ENCODE peak calls at places on chromosomes 7 and 10, in nine cellular contexts. One of them, this sample, is unnamed. For H3K4me1, the result is how much of the 10 kb centered on the place peaks cover.

GRCh38 chr7:151375530-151376217 is 34.1 kb downstream of the NUB1 start:
- DNase-seq in PC-9: no peak
- DNase-seq in ascending aorta: no peak
- DNase-seq in CD4-positive, alpha-beta memory T cell: no peak
- DNase-seq in A549: no peak
- DNase-seq in fibroblast of lung: no peak
- DNase-seq in mesenchymal stem cell: no peak
- DNase-seq in CD8-positive, alpha-beta T cell: no peak
- DNase-seq in cardiac muscle cell: no peak
- DNase-seq in this sample: no peak

GRCh38 chr7:118372530-118372929 is 148.0 kb downstream of the ANKRD7 start:
- DNase-seq in mesenchymal stem cell: peak
- DNase-seq in cardiac muscle cell: no peak
- DNase-seq in A549: no peak
- DNase-seq in CD8-positive, alpha-beta T cell: no peak
- DNase-seq in fibroblast of lung: peak
- DNase-seq in CD4-positive, alpha-beta memory T cell: no peak
- DNase-seq in PC-9: no peak
- DNase-seq in ascending aorta: no peak
- DNase-seq in this sample: no peak

GRCh38 chr10:101014966-101015581 is 15.5 kb downstream of the LZTS2 start:
- DNase-seq in CD4-positive, alpha-beta memory T cell: no peak
- DNase-seq in ascending aorta: no peak
- DNase-seq in mesenchymal stem cell: peak
- DNase-seq in PC-9: no peak
- DNase-seq in fibroblast of lung: peak
- DNase-seq in cardiac muscle cell: no peak
- DNase-seq in A549: no peak
- DNase-seq in CD8-positive, alpha-beta T cell: no peak
- DNase-seq in this sample: no peak

GRCh38 chr10:97566338-97566986 is 6.1 kb upstream of the ANKRD2 start:
- DNase-seq in ascending aorta: no peak
- DNase-seq in CD4-positive, alpha-beta memory T cell: no peak
- DNase-seq in mesenchymal stem cell: no peak
- DNase-seq in fibroblast of lung: no peak
- DNase-seq in CD8-positive, alpha-beta T cell: no peak
- DNase-seq in PC-9: no peak
- DNase-seq in A549: no peak
- DNase-seq in cardiac muscle cell: no peak
- DNase-seq in this sample: no peak

GRCh38 chr10:96420610-96421009 is 61.8 kb upstream of the OPALIN start:
- DNase-seq in A549: no peak
- DNase-seq in mesenchymal stem cell: no peak
- DNase-seq in fibroblast of lung: no peak
- DNase-seq in ascending aorta: no peak
- DNase-seq in CD8-positive, alpha-beta T cell: no peak
- DNase-seq in cardiac muscle cell: no peak
- DNase-seq in PC-9: no peak
- DNase-seq in CD4-positive, alpha-beta memory T cell: no peak
- DNase-seq in this sample: no peak

GRCh38 chr7:47596502-47597202 is 14.7 kb upstream of the TNS3 start:
- DNase-seq in cardiac muscle cell: peak
- DNase-seq in ascending aorta: peak
- DNase-seq in mesenchymal stem cell: peak
- DNase-seq in A549: no peak
- DNase-seq in CD8-positive, alpha-beta T cell: no peak
- DNase-seq in PC-9: no peak
- DNase-seq in fibroblast of lung: no peak
- DNase-seq in CD4-positive, alpha-beta memory T cell: no peak
- DNase-seq in this sample: no peak

GRCh38 chr10:116125180-116125579 is 147.8 kb downstream of the GFRA1 start:
- DNase-seq in fibroblast of lung: no peak
- DNase-seq in cardiac muscle cell: peak
- DNase-seq in ascending aorta: no peak
- DNase-seq in CD8-positive, alpha-beta T cell: no peak
- DNase-seq in A549: no peak
- DNase-seq in PC-9: no peak
- DNase-seq in mesenchymal stem cell: no peak
- DNase-seq in CD4-positive, alpha-beta memory T cell: no peak
- DNase-seq in this sample: no peak

GRCh38 chr10:79239930-79240713 is 107.1 kb upstream of the PPIF start:
- DNase-seq in CD4-positive, alpha-beta memory T cell: no peak
- DNase-seq in ascending aorta: no peak
- DNase-seq in CD8-positive, alpha-beta T cell: no peak
- DNase-seq in cardiac muscle cell: peak
- DNase-seq in PC-9: peak
- DNase-seq in fibroblast of lung: peak
- DNase-seq in A549: no peak
- DNase-seq in mesenchymal stem cell: peak
- DNase-seq in this sample: no peak

GRCh38 chr7:45100761-45101480 is 10.6 kb downstream of the TBRG4 start:
- DNase-seq in PC-9: no peak
- DNase-seq in CD8-positive, alpha-beta T cell: no peak
- DNase-seq in CD4-positive, alpha-beta memory T cell: no peak
- DNase-seq in A549: no peak
- DNase-seq in mesenchymal stem cell: no peak
- DNase-seq in ascending aorta: no peak
- DNase-seq in fibroblast of lung: no peak
- DNase-seq in cardiac muscle cell: no peak
- DNase-seq in this sample: no peak

GRCh38 chr7:25894002-25894901 is 257.7 kb upstream of the NFE2L3 start:
- DNase-seq in mesenchymal stem cell: no peak
- DNase-seq in fibroblast of lung: no peak
- DNase-seq in CD4-positive, alpha-beta memory T cell: peak
- DNase-seq in A549: no peak
- DNase-seq in cardiac muscle cell: peak
- DNase-seq in CD8-positive, alpha-beta T cell: peak
- DNase-seq in ascending aorta: no peak
- DNase-seq in PC-9: no peak
- DNase-seq in this sample: peak

GRCh38 chr7:157907998-157908782 is 571.4 kb downstream of the DNAJB6 start:
- DNase-seq in PC-9: no peak
- DNase-seq in cardiac muscle cell: no peak
- DNase-seq in A549: no peak
- DNase-seq in fibroblast of lung: peak
- DNase-seq in CD8-positive, alpha-beta T cell: no peak
- DNase-seq in mesenchymal stem cell: no peak
- DNase-seq in ascending aorta: peak
- DNase-seq in CD4-positive, alpha-beta memory T cell: no peak
- DNase-seq in this sample: no peak

DNA sequence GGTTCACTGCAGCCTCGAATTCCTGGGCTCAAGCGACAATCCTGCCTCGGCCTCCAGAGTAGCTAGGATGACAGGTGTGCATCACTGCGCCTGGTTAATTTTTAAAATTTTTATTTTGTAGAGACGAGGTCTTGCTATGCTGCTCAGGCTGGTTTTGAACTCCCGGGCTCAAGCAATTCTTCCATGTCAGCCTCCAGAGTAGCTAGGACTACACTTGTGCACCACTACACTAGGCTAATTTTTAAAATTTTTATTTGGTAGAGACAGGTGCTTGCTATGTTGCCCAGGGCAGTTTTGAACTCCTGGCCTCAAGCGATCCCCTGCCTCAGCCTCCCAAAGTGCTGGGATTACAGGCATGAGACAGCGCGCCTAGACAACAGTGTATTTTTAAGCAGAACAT is 120.5 kb downstream of the SVIL start:
- DNase-seq in cardiac muscle cell: no peak
- DNase-seq in ascending aorta: no peak
- DNase-seq in mesenchymal stem cell: no peak
- DNase-seq in CD4-positive, alpha-beta memory T cell: no peak
- DNase-seq in A549: no peak
- DNase-seq in PC-9: no peak
- DNase-seq in fibroblast of lung: no peak
- DNase-seq in CD8-positive, alpha-beta T cell: no peak
- DNase-seq in this sample: no peak
- H3K4me1 ChIP-seq in cardiac muscle cell: under half
- H3K4me1 ChIP-seq in ascending aorta: under half
- H3K4me1 ChIP-seq in mesenchymal stem cell: under half
- H3K4me1 ChIP-seq in CD4-positive, alpha-beta memory T cell: under half
- H3K4me1 ChIP-seq in A549: under half
- H3K4me1 ChIP-seq in PC-9: under half
- H3K4me1 ChIP-seq in fibroblast of lung: under half
- H3K4me1 ChIP-seq in CD8-positive, alpha-beta T cell: under half
- H3K4me1 ChIP-seq in this sample: under half

GRCh38 chr7:95433952-95434351 is 876 bp downstream of the PON2 start:
- DNase-seq in mesenchymal stem cell: no peak
- DNase-seq in A549: no peak
- DNase-seq in ascending aorta: no peak
- DNase-seq in CD8-positive, alpha-beta T cell: no peak
- DNase-seq in PC-9: no peak
- DNase-seq in cardiac muscle cell: no peak
- DNase-seq in fibroblast of lung: no peak
- DNase-seq in CD4-positive, alpha-beta memory T cell: no peak
- DNase-seq in this sample: no peak

GRCh38 chr7:95434501-95435421 is at the start of gene PON2:
- DNase-seq in CD8-positive, alpha-beta T cell: peak
- DNase-seq in ascending aorta: peak
- DNase-seq in cardiac muscle cell: peak
- DNase-seq in CD4-positive, alpha-beta memory T cell: peak
- DNase-seq in PC-9: peak
- DNase-seq in A549: peak
- DNase-seq in mesenchymal stem cell: peak
- DNase-seq in fibroblast of lung: peak
- DNase-seq in this sample: peak

GRCh38 chr7:95436407-95436806 is 1.6 kb upstream of the PON2 start:
- DNase-seq in PC-9: no peak
- DNase-seq in ascending aorta: no peak
- DNase-seq in fibroblast of lung: no peak
- DNase-seq in mesenchymal stem cell: no peak
- DNase-seq in A549: no peak
- DNase-seq in cardiac muscle cell: no peak
- DNase-seq in CD4-positive, alpha-beta memory T cell: no peak
- DNase-seq in CD8-positive, alpha-beta T cell: no peak
- DNase-seq in this sample: no peak

GRCh38 chr7:95433129-95433528 is 1.7 kb downstream of the PON2 start:
- DNase-seq in CD8-positive, alpha-beta T cell: no peak
- DNase-seq in ascending aorta: no peak
- DNase-seq in cardiac muscle cell: no peak
- DNase-seq in A549: no peak
- DNase-seq in mesenchymal stem cell: no peak
- DNase-seq in fibroblast of lung: no peak
- DNase-seq in PC-9: no peak
- DNase-seq in CD4-positive, alpha-beta memory T cell: no peak
- DNase-seq in this sample: no peak

DNA sequence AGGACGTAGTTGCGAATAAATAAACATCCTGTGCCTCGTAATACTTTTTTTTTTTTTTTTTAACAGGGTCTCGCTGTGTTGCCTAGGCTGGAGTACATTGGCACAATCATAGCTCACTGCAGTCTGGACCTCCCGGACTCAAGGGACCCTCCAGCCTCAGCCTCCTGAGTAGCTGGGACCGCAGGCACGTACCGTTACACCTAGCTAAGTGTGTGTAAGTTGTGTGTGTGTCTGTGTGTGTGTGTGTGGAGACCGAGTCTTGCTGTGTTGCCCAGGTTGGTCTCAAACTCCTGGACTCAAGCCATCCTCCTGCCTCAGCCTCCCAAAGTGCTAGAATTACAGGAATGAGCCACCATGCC is 573 bp upstream of the PON2 start:
- DNase-seq in A549: no peak
- DNase-seq in mesenchymal stem cell: no peak
- DNase-seq in ascending aorta: no peak
- DNase-seq in CD4-positive, alpha-beta memory T cell: no peak
- DNase-seq in cardiac muscle cell: no peak
- DNase-seq in PC-9: no peak
- DNase-seq in fibroblast of lung: no peak
- DNase-seq in CD8-positive, alpha-beta T cell: no peak
- DNase-seq in this sample: no peak
- H3K4me1 ChIP-seq in A549: half or more
- H3K4me1 ChIP-seq in mesenchymal stem cell: under half
- H3K4me1 ChIP-seq in ascending aorta: under half
- H3K4me1 ChIP-seq in CD4-positive, alpha-beta memory T cell: under half
- H3K4me1 ChIP-seq in cardiac muscle cell: under half
- H3K4me1 ChIP-seq in PC-9: under half
- H3K4me1 ChIP-seq in fibroblast of lung: under half
- H3K4me1 ChIP-seq in CD8-positive, alpha-beta T cell: under half
- H3K4me1 ChIP-seq in this sample: under half

DNA sequence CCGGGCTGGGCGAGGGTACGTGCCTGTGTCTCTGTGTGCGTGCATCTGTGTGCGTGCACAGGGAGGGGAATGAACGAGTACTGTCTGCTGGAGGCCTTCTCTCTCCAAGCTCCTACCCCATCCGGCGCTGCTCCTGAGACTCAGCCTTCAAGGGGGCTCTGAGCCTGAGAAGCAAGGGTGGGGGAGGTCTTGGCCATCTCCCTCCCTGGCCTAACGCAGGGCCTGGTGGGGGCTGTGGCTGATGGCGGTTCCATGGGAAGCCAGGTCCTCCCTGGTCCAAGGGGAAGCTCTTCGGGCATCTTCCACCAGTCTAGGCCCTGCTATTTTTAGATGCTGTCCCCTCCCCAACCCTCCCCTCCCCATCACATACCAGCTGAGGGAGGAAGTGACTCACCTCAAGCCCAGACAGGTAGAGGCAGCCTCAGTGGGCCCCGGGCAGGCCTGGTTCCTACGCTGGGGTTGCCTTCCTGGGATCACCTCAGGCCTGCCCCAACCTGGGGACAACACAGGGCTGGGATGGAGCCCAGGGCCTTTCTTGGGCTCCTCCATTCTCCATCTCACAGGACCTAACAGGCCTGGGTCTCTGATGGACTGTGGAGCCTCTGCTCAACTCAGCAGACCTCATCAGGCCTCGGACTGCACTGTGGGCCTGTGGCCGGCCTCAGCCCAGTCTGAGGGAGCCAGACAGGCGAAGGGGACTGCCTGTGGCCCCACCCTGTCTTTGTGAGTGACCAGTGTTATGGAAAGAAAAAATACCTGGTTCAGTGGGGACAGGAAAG is 32.2 kb downstream of the DNAJB12 start:
- DNase-seq in A549: no peak
- DNase-seq in fibroblast of lung: peak
- DNase-seq in PC-9: peak
- DNase-seq in mesenchymal stem cell: peak
- DNase-seq in CD4-positive, alpha-beta memory T cell: no peak
- DNase-seq in CD8-positive, alpha-beta T cell: peak
- DNase-seq in ascending aorta: no peak
- DNase-seq in cardiac muscle cell: no peak
- DNase-seq in this sample: no peak
- H3K4me1 ChIP-seq in A549: half or more
- H3K4me1 ChIP-seq in fibroblast of lung: under half
- H3K4me1 ChIP-seq in PC-9: half or more
- H3K4me1 ChIP-seq in mesenchymal stem cell: under half
- H3K4me1 ChIP-seq in CD4-positive, alpha-beta memory T cell: half or more
- H3K4me1 ChIP-seq in CD8-positive, alpha-beta T cell: half or more
- H3K4me1 ChIP-seq in ascending aorta: under half
- H3K4me1 ChIP-seq in cardiac muscle cell: under half
- H3K4me1 ChIP-seq in this sample: half or more

GRCh38 chr7:98784216-98784785 is 85.5 kb downstream of the TMEM130 start:
- DNase-seq in CD8-positive, alpha-beta T cell: no peak
- DNase-seq in PC-9: no peak
- DNase-seq in fibroblast of lung: peak
- DNase-seq in cardiac muscle cell: no peak
- DNase-seq in ascending aorta: no peak
- DNase-seq in CD4-positive, alpha-beta memory T cell: no peak
- DNase-seq in mesenchymal stem cell: no peak
- DNase-seq in A549: no peak
- DNase-seq in this sample: no peak

GRCh38 chr7:98788921-98789320 is 80.9 kb downstream of the TMEM130 start:
- DNase-seq in A549: no peak
- DNase-seq in PC-9: no peak
- DNase-seq in CD8-positive, alpha-beta T cell: no peak
- DNase-seq in fibroblast of lung: peak
- DNase-seq in CD4-positive, alpha-beta memory T cell: no peak
- DNase-seq in ascending aorta: peak
- DNase-seq in mesenchymal stem cell: no peak
- DNase-seq in cardiac muscle cell: no peak
- DNase-seq in this sample: no peak

GRCh38 chr7:98785929-98786571 is 83.8 kb downstream of the TMEM130 start:
- DNase-seq in ascending aorta: no peak
- DNase-seq in CD8-positive, alpha-beta T cell: no peak
- DNase-seq in fibroblast of lung: peak
- DNase-seq in PC-9: no peak
- DNase-seq in A549: no peak
- DNase-seq in mesenchymal stem cell: no peak
- DNase-seq in CD4-positive, alpha-beta memory T cell: no peak
- DNase-seq in cardiac muscle cell: no peak
- DNase-seq in this sample: no peak
- H3K4me1 ChIP-seq in ascending aorta: under half
- H3K4me1 ChIP-seq in CD8-positive, alpha-beta T cell: under half
- H3K4me1 ChIP-seq in fibroblast of lung: under half
- H3K4me1 ChIP-seq in PC-9: under half
- H3K4me1 ChIP-seq in A549: under half
- H3K4me1 ChIP-seq in mesenchymal stem cell: under half
- H3K4me1 ChIP-seq in CD4-positive, alpha-beta memory T cell: under half
- H3K4me1 ChIP-seq in cardiac muscle cell: under half
- H3K4me1 ChIP-seq in this sample: under half

This sample was measured in upper lobe of left lung.